ENCODE peak calls at places on chromosome 11, in ten cellular contexts. M is heart right ventricle, Q is upper lobe of right lung, E is spleen, N is endodermal cell, W is breast epithelium, Z is heart left ventricle, L is OCI-LY7, S is pancreas, B is cardiac muscle cell. A is an unnamed sample.

GRCh38 chr11:68889948-68890446 is 13.6 kb downstream of the MRPL21 start:
- DNase-seq in M (peak), Q (no peak), E (peak), N (peak), W (no peak), Z (no peak), L (no peak), S (no peak), B (peak), A (peak)

GRCh38 chr11:120594746-120595145 is 83.2 kb downstream of the GRIK4 start:
- DNase-seq in M (no peak), Q (peak), E (peak), N (no peak), W (no peak), Z (no peak), L (no peak), S (no peak), B (no peak), A (no peak)

GRCh38 chr11:121099885-121100284 is 1.2 kb upstream of the TECTA start:
- DNase-seq in M (no peak), Q (no peak), E (no peak), N (no peak), W (no peak), Z (no peak), L (no peak), S (no peak), B (no peak), A (peak)

GRCh38 chr11:86565787-86566186 is 106.6 kb downstream of the ME3 start:
- DNase-seq in M (no peak), Q (no peak), E (no peak), N (no peak), W (no peak), Z (no peak), L (no peak), S (no peak), B (no peak), A (no peak)

GRCh38 chr11:65329503-65329902 is 4.1 kb upstream of the DPF2 start:
- DNase-seq in M (no peak), Q (no peak), E (no peak), N (no peak), W (no peak), Z (no peak), L (no peak), S (no peak), B (no peak), A (no peak)

GRCh38 chr11:9017773-9018172 is 14.0 kb upstream of the NRIP3 start:
- DNase-seq in M (peak), Q (peak), E (no peak), N (no peak), W (no peak), Z (peak), L (no peak), S (peak), B (peak), A (no peak)

GRCh38 chr11:44989831-44990566 is 39.3 kb upstream of the TP53I11 start:
- DNase-seq in M (peak), Q (no peak), E (no peak), N (peak), W (no peak), Z (peak), L (no peak), S (peak), B (peak), A (no peak)

GRCh38 chr11:77647906-77648305 is 10.3 kb upstream of the CLNS1A start:
- DNase-seq in M (no peak), Q (no peak), E (no peak), N (no peak), W (no peak), Z (no peak), L (no peak), S (no peak), B (peak), A (no peak)

GRCh38 chr11:15815246-15816209 is 540.8 kb downstream of the SOX6 start:
- DNase-seq in M (no peak), Q (no peak), E (no peak), N (no peak), W (no peak), Z (no peak), L (no peak), S (no peak), B (peak), A (no peak)

GRCh38 chr11:126546191-126546590 is 190.7 kb downstream of the ST3GAL4 start:
- DNase-seq in M (no peak), Q (no peak), E (no peak), N (peak), W (no peak), Z (no peak), L (no peak), S (no peak), B (peak), A (no peak)

GRCh38 chr11:714436-714835 is 8.4 kb downstream of the EPS8L2 start:
- DNase-seq in M (no peak), Q (no peak), E (no peak), N (no peak), W (no peak), Z (no peak), L (no peak), S (no peak), B (no peak), A (no peak)

GRCh38 chr11:7451952-7452507 is 33.3 kb upstream of the OLFML1 start:
- DNase-seq in M (no peak), Q (no peak), E (no peak), N (no peak), W (no peak), Z (no peak), L (no peak), S (no peak), B (no peak), A (no peak)

GRCh38 chr11:1703146-1703545 is 6.2 kb downstream of the KRTAP5-6 start:
- DNase-seq in M (no peak), Q (no peak), E (no peak), N (no peak), W (no peak), Z (no peak), L (no peak), S (no peak), B (no peak), A (no peak)

GRCh38 chr11:11297578-11297977 is 55.5 kb downstream of the CSNK2A3 start:
- DNase-seq in M (no peak), Q (no peak), E (no peak), N (no peak), W (no peak), Z (no peak), L (no peak), S (no peak), B (no peak), A (no peak)

GRCh38 chr11:88292156-88292844 is 45.2 kb downstream of the CTSC start:
- DNase-seq in M (no peak), Q (no peak), E (no peak), N (no peak), W (no peak), Z (no peak), L (no peak), S (peak), B (peak), A (no peak)

GRCh38 chr11:96113100-96113710 is 189.3 kb upstream of the MTMR2 start:
- DNase-seq in M (no peak), Q (no peak), E (no peak), N (no peak), W (no peak), Z (no peak), L (no peak), S (no peak), B (peak), A (peak)

GRCh38 chr11:131584694-131585592 is 214.5 kb downstream of the NTM start:
- DNase-seq in M (no peak), Q (no peak), E (no peak), N (peak), W (no peak), Z (no peak), L (peak), S (no peak), B (peak), A (no peak)
- TF ChIP-seq CTCF in M (peak), Q (no peak), E (no peak), N (peak), W (no peak), Z (no peak), L (peak), S (no peak), B (peak), A (peak)

DNA sequence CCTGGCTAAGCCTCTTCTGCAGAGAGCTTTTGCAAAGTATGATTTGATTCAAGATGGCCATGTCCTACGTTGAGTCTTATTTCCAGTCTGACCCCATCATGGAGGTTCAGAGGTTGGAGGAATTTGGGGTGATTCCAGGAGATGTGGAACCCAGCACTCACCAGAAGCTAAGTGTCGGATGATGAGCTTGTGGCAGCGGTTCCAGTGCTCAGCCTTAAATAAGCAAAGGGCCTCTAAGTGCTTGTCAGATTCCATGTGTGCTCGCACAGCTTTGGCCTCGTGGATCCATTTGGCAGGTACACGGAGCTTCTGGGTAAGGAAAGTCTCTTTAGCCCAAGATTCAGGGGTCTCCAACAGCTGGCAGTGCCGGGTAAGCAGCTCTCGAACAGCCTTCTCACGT is 11.9 kb upstream of the CHRNA10 start:
- DNase-seq in M (peak), Q (no peak), E (no peak), N (no peak), W (no peak), Z (no peak), L (no peak), S (no peak), B (no peak), A (no peak)
- TF ChIP-seq CTCF in M (no peak), Q (no peak), E (no peak), N (no peak), W (no peak), Z (no peak), L (no peak), S (no peak), B (no peak), A (peak)

DNA sequence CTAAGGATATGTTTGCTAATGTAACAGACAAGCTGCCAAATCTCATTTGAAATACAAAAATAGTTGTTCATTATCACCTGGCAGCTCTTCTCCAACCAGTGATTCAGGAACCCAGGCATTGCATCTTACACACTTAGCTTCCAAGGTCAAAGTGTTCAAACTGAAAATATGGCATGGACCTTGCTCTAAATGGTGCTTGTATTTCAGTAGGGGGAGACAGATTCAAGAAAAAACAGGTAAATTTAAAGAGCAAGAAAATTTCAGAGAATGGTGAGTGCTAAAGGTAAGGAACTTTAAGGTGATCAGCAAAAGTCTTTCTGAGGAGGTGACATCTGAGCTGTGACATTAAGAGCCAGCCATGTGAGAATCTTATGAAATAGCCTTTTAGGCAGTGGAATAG is 82.8 kb upstream of the E2F8 start:
- DNase-seq in M (no peak), Q (no peak), E (no peak), N (no peak), W (no peak), Z (no peak), L (peak), S (no peak), B (peak), A (no peak)
- TF ChIP-seq CTCF in M (no peak), Q (no peak), E (no peak), N (peak), W (no peak), Z (no peak), L (peak), S (no peak), B (peak), A (peak)

GRCh38 chr11:34356130-34356529 is 1.7 kb downstream of the ABTB2 start:
- DNase-seq in M (no peak), Q (no peak), E (no peak), N (peak), W (no peak), Z (no peak), L (no peak), S (no peak), B (no peak), A (no peak)
- TF ChIP-seq CTCF in M (no peak), Q (no peak), E (no peak), N (peak), W (no peak), Z (no peak), L (peak), S (no peak), B (no peak), A (no peak)

DNA sequence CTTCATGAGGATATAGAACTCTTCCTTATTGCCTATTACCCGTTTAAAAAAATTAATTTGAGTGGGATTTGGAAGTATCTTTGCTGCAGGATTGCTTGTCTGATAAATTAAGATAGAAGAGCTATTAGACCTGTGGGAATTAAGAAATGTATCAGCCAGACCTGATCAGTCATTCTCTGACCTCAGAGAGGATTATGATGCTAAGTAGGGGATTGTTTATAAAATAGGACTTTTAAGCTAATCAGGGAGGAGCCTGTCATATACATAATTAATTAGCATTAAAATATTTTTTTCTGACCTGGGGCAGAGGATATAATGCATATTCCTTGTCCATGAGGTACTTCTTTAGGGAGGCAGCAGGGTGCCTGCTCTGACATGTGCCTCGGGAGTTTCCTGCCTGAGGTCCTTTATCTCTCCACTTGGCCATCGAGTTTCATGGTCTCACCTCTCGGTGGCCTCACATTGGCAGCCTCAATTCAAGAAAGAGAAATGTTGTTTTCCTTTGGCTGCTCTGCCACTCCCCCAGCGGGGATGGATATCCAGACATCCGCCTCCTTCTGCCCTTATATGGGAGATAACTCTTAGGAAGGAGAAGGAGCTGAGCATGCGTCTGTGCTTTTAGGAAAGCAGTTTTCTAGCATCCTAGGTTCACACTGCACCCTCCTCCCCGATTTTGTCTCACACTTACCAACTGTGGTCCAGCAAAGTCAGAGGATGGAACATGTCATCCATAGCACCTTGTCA is 41.1 kb downstream of the DIXDC1 start:
- DNase-seq in M (peak), Q (no peak), E (no peak), N (peak), W (peak), Z (no peak), L (no peak), S (no peak), B (peak), A (peak)
- TF ChIP-seq CTCF in M (no peak), Q (no peak), E (no peak), N (peak), W (peak), Z (no peak), L (no peak), S (no peak), B (no peak), A (peak)

DNA sequence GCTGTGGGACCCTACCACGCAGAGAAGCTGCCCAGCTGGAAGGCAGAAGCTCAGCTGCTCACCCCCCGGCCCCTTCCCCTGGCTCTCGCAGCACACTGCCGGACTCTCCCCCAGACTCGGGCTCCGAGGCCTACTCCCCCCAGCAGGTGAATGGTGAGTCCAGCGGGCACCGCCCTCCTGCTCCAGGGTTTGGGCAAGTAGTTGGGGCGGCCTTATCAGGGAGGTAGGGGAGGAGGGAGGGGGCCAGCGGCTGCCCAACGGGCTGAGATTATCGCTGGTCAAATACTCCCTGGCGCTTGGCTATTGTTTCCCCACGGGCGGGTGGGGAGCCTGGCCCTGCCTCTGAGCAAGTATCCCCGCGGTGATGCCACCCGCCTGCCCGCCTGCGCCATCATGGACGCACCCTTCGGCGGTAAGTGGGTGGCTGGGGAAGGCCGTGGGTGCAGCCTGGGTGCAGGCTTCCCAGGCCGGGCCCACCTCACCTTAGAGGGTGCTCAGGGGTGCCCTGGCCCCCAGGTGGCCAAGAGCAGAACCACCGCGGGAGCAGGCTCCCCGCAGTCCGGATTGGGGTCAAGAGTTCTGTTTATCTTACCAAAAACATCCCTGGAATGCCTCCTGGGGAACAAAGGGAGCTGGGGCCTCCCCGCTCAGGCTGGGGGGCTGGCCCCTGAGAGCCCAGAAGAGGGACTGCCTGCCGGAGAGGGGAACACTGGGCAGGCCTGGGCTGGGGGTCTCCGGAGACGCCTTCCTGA is 16.9 kb downstream of the MYRF start:
- DNase-seq in M (no peak), Q (peak), E (no peak), N (no peak), W (no peak), Z (no peak), L (no peak), S (no peak), B (peak), A (no peak)
- TF ChIP-seq CTCF in M (no peak), Q (peak), E (no peak), N (peak), W (no peak), Z (no peak), L (no peak), S (no peak), B (peak), A (peak)